ENCODE peak calls at places on chromosomes 16 and 17, in seven cellular contexts. A, R, S, J, T, Z and M are unnamed samples.
A peak's percentile ranks its signal among the peaks of the same experiment; 100 is the strongest.

GRCh38 chr16:57261806-57262205 is 16.7 kb downstream of the ARL2BP start:
- DNase-seq in T (no peak), S (no peak), R (no peak), J (no peak), Z (no peak), A (no peak), M (no peak)

GRCh38 chr17:36950027-36950426 is 1.3 kb downstream of the AATF start:
- DNase-seq in R (no peak), S (no peak), J (no peak), A (no peak), T (no peak), Z (no peak), M (no peak)

GRCh38 chr16:86631441-86631840 is 53.1 kb downstream of the FOXL1 start:
- DNase-seq in A (no peak), R (peak; percentile 51), Z (no peak), S (no peak), J (peak; percentile 85), T (no peak), M (no peak)

GRCh38 chr17:9309216-9309615 is 266.4 kb downstream of the STX8 start:
- DNase-seq in T (no peak), A (no peak), S (no peak), J (no peak), R (no peak), Z (no peak), M (no peak)

GRCh38 chr17:50630524-50631194 is 4.0 kb upstream of the ABCC3 start:
- DNase-seq in S (no peak), A (no peak), J (peak; percentile 89), Z (peak; percentile 33), R (peak; percentile 73), T (peak; percentile 60), M (no peak)

GRCh38 chr16:75695708-75696107 is 5.6 kb downstream of the DUXB start:
- DNase-seq in S (no peak), A (no peak), Z (no peak), J (no peak), T (no peak), R (no peak), M (no peak)

GRCh38 chr17:45640141-45640850 is 143.8 kb upstream of the CRHR1 start:
- DNase-seq in J (peak; percentile 91), T (no peak), S (peak; percentile 68), A (peak; percentile 66), Z (peak; percentile 33), R (peak; percentile 61), M (peak; percentile 31)

GRCh38 chr17:38864636-38865398 is 5.0 kb upstream of the LASP1 start:
- DNase-seq in A (peak; percentile 42), J (no peak), T (no peak), R (no peak), Z (no peak), S (no peak), M (no peak)

GRCh38 chr17:82127704-82128103 is 29.7 kb upstream of the FASN start:
- DNase-seq in J (no peak), R (no peak), Z (no peak), T (no peak), A (no peak), S (no peak), M (no peak)

GRCh38 chr17:1412185-1413110 is 12.4 kb upstream of the YWHAE start:
- DNase-seq in Z (no peak), R (no peak), A (no peak), S (no peak), J (no peak), T (no peak), M (no peak)

GRCh38 chr17:27573971-27574525 is 56.9 kb upstream of the LGALS9 start:
- DNase-seq in T (no peak), A (peak; percentile 66), S (no peak), Z (no peak), R (no peak), J (peak; percentile 16), M (no peak)

GRCh38 chr16:27321013-27321960 is 7.5 kb downstream of the IL4R start:
- DNase-seq in Z (no peak), J (peak; percentile 77), S (no peak), T (no peak), R (peak; percentile 55), A (peak; percentile 45), M (no peak)

GRCh38 chr16:87380875-87381274 is 2.7 kb downstream of the FBXO31 start:
- DNase-seq in R (no peak), Z (no peak), T (no peak), J (no peak), S (no peak), A (peak; percentile 49), M (no peak)

GRCh38 chr16:57446530-57447141 is 549 bp downstream of the CIAPIN1 start:
- DNase-seq in Z (no peak), A (peak; percentile 23), R (peak; percentile 41), J (peak; percentile 16), T (peak; percentile 18), S (peak; percentile 13), M (no peak)

GRCh38 chr16:4465977-4466779 is 8.2 kb downstream of the NMRAL1 start:
- DNase-seq in Z (no peak), S (no peak), A (no peak), R (no peak), T (no peak), J (no peak), M (no peak)